ENCODE peak calls at places on chromosomes 4 and X, in five cellular contexts. K is endothelial cell, D is kidney epithelial cell, Q is AG08396, H is GDM1. X is an unnamed sample.

GRCh38 chrX:118116308-118117068 is at the start of gene KLHL13:
- DNase-seq in K (peak), D (no peak), H (peak), Q (peak), X (no peak)

GRCh38 chr4:150315175-150315574 is 236.9 kb downstream of the DCLK2 start:
- DNase-seq in Q (no peak), H (no peak), D (no peak), K (no peak), X (no peak)

GRCh38 chr4:48216563-48216962 is 53.1 kb downstream of the TEC start:
- DNase-seq in Q (no peak), H (no peak), D (no peak), K (no peak), X (no peak)

GRCh38 chrX:109940411-109940810 is 62.5 kb upstream of the TMEM164 start:
- DNase-seq in K (no peak), H (no peak), Q (no peak), D (no peak), X (no peak)

GRCh38 chr4:49032440-49033161 is 46.5 kb downstream of the CWH43 start:
- DNase-seq in Q (peak), D (no peak), H (peak), K (no peak), X (no peak)

GRCh38 chrX:53091354-53091753 is 2.6 kb upstream of the KANTR start:
- DNase-seq in Q (no peak), K (no peak), H (no peak), D (no peak), X (no peak)

GRCh38 chr4:101621120-101621519 is 169.4 kb upstream of the BANK1 start:
- DNase-seq in H (no peak), D (no peak), Q (peak), K (no peak), X (no peak)

GRCh38 chr4:83917572-83917971 is 381.7 kb downstream of the GPAT3 start:
- DNase-seq in K (no peak), Q (no peak), D (no peak), H (no peak), X (no peak)

GRCh38 chr4:38154681-38155588 is 194.7 kb downstream of the PTTG2 start:
- DNase-seq in K (no peak), Q (no peak), D (no peak), H (peak), X (no peak)

GRCh38 chrX:88830113-88830512 is 83.1 kb downstream of the CPXCR1 start:
- DNase-seq in D (no peak), Q (no peak), H (no peak), K (no peak), X (no peak)

GRCh38 chr4:79842162-79842561 is 230.9 kb downstream of the ANTXR2 start:
- DNase-seq in H (no peak), Q (no peak), K (no peak), D (no peak), X (no peak)

GRCh38 chr4:7719354-7720174 is 220.1 kb downstream of the AFAP1 start:
- DNase-seq in H (no peak), K (peak), Q (peak), D (no peak), X (peak)

GRCh38 chr4:105158837-105159236 is 12.2 kb downstream of the TET2 start:
- DNase-seq in K (no peak), Q (peak), H (no peak), D (no peak), X (no peak)

GRCh38 chrX:46573331-46573895 is at the start of gene CHST7:
- DNase-seq in D (no peak), K (peak), H (peak), Q (peak), X (peak)

GRCh38 chr4:175770555-175770954 is 41.5 kb downstream of the GPM6A start:
- DNase-seq in Q (no peak), H (no peak), D (no peak), K (no peak), X (no peak)

GRCh38 chr4:144748814-144749555 is 103.0 kb downstream of the HHIP start:
- DNase-seq in K (no peak), Q (no peak), D (no peak), H (no peak), X (no peak)

GRCh38 chr4:79623125-79623905 is 215.3 kb upstream of the GK2 start:
- DNase-seq in D (no peak), K (no peak), H (no peak), Q (no peak), X (no peak)

X was measured in stimulated activated effector memory CD8-positive, alpha-beta T cell treated with anti-CD3 and anti-CD28 coated beads, Interleukin-12 subunit alpha, Interleukin-12 subunit beta, amount 100 ng/mL, for 72 hours.